ENCODE peak calls at places on chromosomes 4 and X, in four cellular contexts. K, M, T and I are unnamed samples.

GRCh38 chrX:40646489-40647306 is 663 bp downstream of the CXorf38 start:
- DNase-seq in T (no peak), M (peak), K (no peak), I (peak)

GRCh38 chr4:176837176-176837915 is 44.6 kb upstream of the VEGFC start:
- DNase-seq in K (no peak), M (no peak), T (no peak), I (no peak)

GRCh38 chr4:67522851-67523671 is 22.2 kb downstream of the CENPC start:
- DNase-seq in M (peak), K (no peak), T (no peak), I (no peak)

GRCh38 chrX:31845003-31845402 is 773.2 kb upstream of the FTHL17 start:
- DNase-seq in M (no peak), T (no peak), K (no peak), I (no peak)

GRCh38 chr4:188719794-188720193 is 580.6 kb downstream of the TRIML1 start:
- DNase-seq in M (no peak), T (no peak), K (no peak), I (no peak)

GRCh38 chrX:48794993-48795501 is 6.8 kb upstream of the HDAC6 start:
- DNase-seq in T (no peak), M (peak), K (no peak), I (no peak)

GRCh38 chr4:147560632-147561031 is 56.6 kb upstream of the TMEM184C start:
- DNase-seq in K (no peak), M (no peak), T (no peak), I (no peak)

GRCh38 chr4:165874072-165874798 is 1.2 kb downstream of the TLL1 start:
- DNase-seq in M (no peak), T (no peak), K (no peak), I (peak)

GRCh38 chrX:154419688-154420401 is 8.5 kb downstream of the TAFAZZIN start:
- DNase-seq in T (no peak), K (no peak), M (no peak), I (no peak)

GRCh38 chr4:123299212-123299651 is 97.4 kb upstream of the SPRY1 start:
- DNase-seq in K (no peak), T (no peak), M (no peak), I (no peak)

GRCh38 chr4:138775890-138776289 is 239.7 kb upstream of the NOCT start:
- DNase-seq in K (peak), T (no peak), M (no peak), I (no peak)

GRCh38 chr4:110415451-110415850 is 60.5 kb upstream of the ENPEP start:
- DNase-seq in M (no peak), K (no peak), T (no peak), I (no peak)

GRCh38 chr4:37537484-37537883 is 148.7 kb downstream of the RELL1 start:
- DNase-seq in K (no peak), T (no peak), M (no peak), I (no peak)

GRCh38 chrX:138858946-138859345 is 147.4 kb upstream of the FGF13 start:
- DNase-seq in K (no peak), T (no peak), M (no peak), I (no peak)

GRCh38 chrX:3362956-3363355 is 16.5 kb upstream of the MXRA5 start:
- DNase-seq in T (no peak), K (no peak), M (no peak), I (no peak)

GRCh38 chr4:64584981-64585557 is 175.8 kb upstream of the TECRL start:
- DNase-seq in M (peak), K (no peak), T (peak), I (peak)
- TF ChIP-seq TARDBP in M (no peak), K (no peak), T (no peak), I (no peak)

DNA sequence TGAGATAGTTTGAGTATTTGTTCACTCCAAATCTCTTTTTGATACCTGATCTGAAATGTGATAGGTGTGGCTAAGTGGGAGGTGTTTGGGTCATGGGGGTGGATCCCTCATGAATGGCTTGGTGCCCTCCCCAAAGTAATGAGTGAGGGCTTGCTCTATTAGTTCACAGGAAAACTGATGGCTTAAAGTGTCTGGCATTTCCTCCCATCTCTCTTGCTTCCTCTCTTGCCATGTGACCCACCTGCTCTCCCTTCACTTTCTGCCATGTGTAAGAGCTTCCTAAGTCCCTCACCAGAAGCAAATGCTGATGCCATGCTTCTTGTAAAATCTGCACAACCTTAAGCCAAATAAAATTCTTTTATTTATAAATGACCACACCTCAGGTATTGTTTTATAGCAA is 61.1 kb downstream of the MAD2L1 start:
- DNase-seq in K (no peak), T (no peak), M (no peak), I (no peak)
- TF ChIP-seq TARDBP in K (no peak), T (no peak), M (no peak), I (no peak)

DNA sequence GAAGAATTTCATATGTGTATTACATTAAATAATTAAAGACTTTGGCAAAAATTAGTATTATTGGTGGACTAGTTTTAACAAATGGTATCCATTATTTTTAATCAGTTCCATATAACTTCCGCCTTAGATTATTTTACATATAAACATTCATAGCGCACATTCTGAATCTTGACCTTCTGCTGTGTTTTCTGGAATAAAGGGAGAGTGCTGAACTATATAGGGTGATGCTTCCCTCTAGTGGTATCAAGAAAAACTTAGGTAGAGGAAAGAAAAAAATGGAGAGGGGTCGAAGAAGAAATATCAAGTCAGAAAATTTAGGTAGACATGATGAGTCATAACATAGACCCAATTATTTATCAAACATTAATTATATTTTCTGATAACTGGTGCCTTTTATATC is 155.6 kb upstream of the PACRGL start:
- DNase-seq in K (no peak), M (peak), T (peak), I (peak)
- TF ChIP-seq TARDBP in K (no peak), M (no peak), T (no peak), I (no peak)

DNA sequence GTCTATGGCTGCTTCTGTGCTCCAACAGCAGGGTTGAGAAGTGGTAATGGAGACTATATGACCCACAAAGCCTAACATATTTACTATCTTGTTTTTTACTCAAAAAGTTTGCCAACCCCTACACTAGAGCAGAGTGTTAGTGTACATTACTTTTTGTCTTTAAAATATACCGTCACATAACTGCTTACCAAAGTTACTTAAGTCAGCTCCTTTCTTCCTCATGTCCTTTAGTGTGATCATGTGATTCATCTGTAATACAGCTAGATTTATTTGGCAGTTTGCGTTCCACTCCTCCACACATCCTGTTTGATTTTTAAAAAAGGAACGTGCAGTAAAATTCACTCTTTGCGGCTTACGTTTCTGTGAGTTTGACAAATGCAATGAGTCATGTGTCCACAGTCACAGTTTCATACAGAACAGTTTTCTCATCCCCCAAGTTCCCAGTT is 162.4 kb upstream of the GPRIN3 start:
- DNase-seq in M (no peak), K (peak), T (no peak), I (no peak)
- TF ChIP-seq TARDBP in M (no peak), K (no peak), T (no peak), I (no peak)

DNA sequence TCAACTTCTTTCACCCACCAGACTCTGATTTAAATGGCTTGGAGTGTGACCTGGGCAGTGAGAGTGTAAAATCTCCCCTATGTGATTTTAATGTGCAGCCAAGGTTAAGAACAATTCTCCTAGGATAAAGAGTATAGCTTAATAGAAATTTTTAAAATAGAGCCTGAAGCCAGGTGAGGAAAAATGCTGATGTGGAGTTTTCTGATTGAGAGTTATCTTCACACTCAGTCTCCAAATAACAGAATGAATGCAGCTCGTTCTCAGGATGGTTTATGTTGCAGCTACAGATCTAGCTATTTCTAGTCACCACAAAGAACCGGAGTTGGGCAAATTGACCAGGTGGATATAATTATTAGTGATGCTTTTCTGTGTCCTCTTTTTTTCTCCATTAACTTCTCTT is 70.7 kb downstream of the MOSPD2 start:
- DNase-seq in K (no peak), M (no peak), T (no peak), I (no peak)
- TF ChIP-seq TARDBP in K (no peak), M (no peak), T (no peak), I (no peak)

GRCh38 chr4:1503583-1504471 is 97.6 kb upstream of the NKX1-1 start:
- DNase-seq in T (no peak), M (peak), K (no peak), I (no peak)
- TF ChIP-seq TARDBP in T (no peak), M (no peak), K (no peak), I (no peak)

GRCh38 chr4:115159141-115159540 is 45.7 kb upstream of the NDST4 start:
- DNase-seq in K (no peak), T (no peak), M (no peak), I (no peak)
- TF ChIP-seq TARDBP in K (no peak), T (no peak), M (no peak), I (no peak)